ENCODE peak calls at places on chromosome 5, in nine cellular contexts. D is adipocyte; K is HS-5; U is stimulated activated CD8-positive, alpha-beta memory T cell treated with anti-CD3 and anti-CD28 coated beads, Interleukin-2, amount 100 ng/mL, for 1 hour; H is LoVo; N is activated CD8-positive, alpha-beta memory T cell treated with anti-CD3 and anti-CD28 coated beads, Interleukin-2, amount 50 U/mL, for 48 hours; Y is NCI-H187 treated with DMSO at 0.1 percent for 48 hours; J is T-helper 2 cell; C is C1 segment of cervical spinal cord. B is an unnamed sample.

GRCh38 chr5:158431369-158432029 is 572.6 kb upstream of the CLINT1 start:
- DNase-seq in K (no peak), D (peak; percentile 78), U (no peak), Y (no peak), C (no peak), N (no peak), H (no peak), J (no peak), B (no peak)

GRCh38 chr5:152514827-152515397 is 109.8 kb upstream of the NMUR2 start:
- DNase-seq in J (no peak), Y (no peak), N (no peak), D (peak; percentile 63), H (peak; percentile 22), K (no peak), C (no peak), U (no peak), B (no peak)

GRCh38 chr5:11289208-11289607 is 528.2 kb upstream of the DAP start:
- DNase-seq in N (no peak), H (no peak), D (no peak), J (no peak), Y (no peak), C (no peak), U (no peak), K (no peak), B (no peak)

GRCh38 chr5:161546463-161547301 is at the start of gene GABRB2:
- DNase-seq in H (peak; percentile 70), N (no peak), J (no peak), K (no peak), C (peak; percentile 53), Y (no peak), D (peak; percentile 64), U (no peak), B (no peak)

GRCh38 chr5:16538001-16538400 is 72.4 kb upstream of the ZNF622 start:
- DNase-seq in J (no peak), Y (no peak), D (no peak), N (no peak), U (no peak), C (no peak), K (no peak), H (no peak), B (no peak)

GRCh38 chr5:42951169-42951846 is 88.8 kb downstream of the ANXA2R start:
- DNase-seq in J (peak; percentile 88), D (peak; percentile 17), K (no peak), Y (peak; percentile 81), N (peak; percentile 87), U (peak; percentile 39), H (no peak), C (peak; percentile 38), B (peak; percentile 66)

GRCh38 chr5:172686539-172687390 is 45.7 kb downstream of the NEURL1B start:
- DNase-seq in C (no peak), U (no peak), Y (no peak), K (no peak), J (no peak), N (no peak), H (no peak), D (no peak), B (no peak)

GRCh38 chr5:168611163-168611562 is 32.0 kb upstream of the PANK3 start:
- DNase-seq in U (no peak), N (no peak), J (no peak), H (no peak), Y (no peak), D (peak; percentile 59), C (no peak), K (no peak), B (no peak)

GRCh38 chr5:28523887-28524637 is 1485.7 kb upstream of the CDH9 start:
- DNase-seq in K (peak; percentile 97), U (no peak), C (no peak), H (no peak), N (no peak), D (peak; percentile 97), Y (no peak), J (no peak), B (no peak)

GRCh38 chr5:371811-372555 is 50.5 kb downstream of the AHRR start:
- DNase-seq in K (no peak), U (no peak), H (no peak), N (peak; percentile 64), C (no peak), Y (no peak), J (no peak), D (no peak), B (no peak)

GRCh38 chr5:125041798-125042197 is 295.4 kb upstream of the ZNF608 start:
- DNase-seq in H (no peak), J (no peak), N (no peak), K (no peak), U (no peak), D (no peak), C (no peak), Y (no peak), B (no peak)

GRCh38 chr5:35199886-35200285 is 30.4 kb downstream of the PRLR start:
- DNase-seq in K (no peak), U (no peak), D (no peak), N (no peak), Y (no peak), H (no peak), J (no peak), C (no peak), B (no peak)

GRCh38 chr5:87649455-87649854 is 236.7 kb upstream of the CCNH start:
- DNase-seq in H (no peak), J (no peak), N (no peak), K (no peak), D (no peak), U (no peak), C (no peak), Y (no peak), B (no peak)

GRCh38 chr5:131382407-131383395 is 118.8 kb downstream of the CDC42SE2 start:
- DNase-seq in H (peak; percentile 73), J (peak; percentile 72), K (no peak), D (no peak), U (no peak), C (no peak), Y (peak; percentile 71), N (no peak), B (peak; percentile 24)

GRCh38 chr5:163861670-163862069 is 356.3 kb downstream of the MAT2B start:
- DNase-seq in J (no peak), Y (no peak), U (no peak), D (no peak), N (no peak), H (no peak), K (peak; percentile 19), C (no peak), B (no peak)

GRCh38 chr5:143182901-143183820 is 220.3 kb downstream of the NR3C1 start:
- DNase-seq in H (no peak), U (no peak), N (peak; percentile 76), J (peak; percentile 4), K (no peak), C (no peak), Y (no peak), D (no peak), B (peak; percentile 16)

GRCh38 chr5:163687421-163687820 is 182.0 kb downstream of the MAT2B start:
- DNase-seq in K (no peak), C (no peak), H (no peak), Y (no peak), U (no peak), D (no peak), J (no peak), N (no peak), B (no peak)

GRCh38 chr5:159022178-159022556 is 77.5 kb downstream of the EBF1 start:
- DNase-seq in K (no peak), H (no peak), N (no peak), U (no peak), C (no peak), Y (no peak), D (no peak), J (no peak), B (no peak)

GRCh38 chr5:141476132-141476909 is 555 bp downstream of the PCDHGC3 start:
- DNase-seq in H (no peak), K (peak; percentile 53), N (no peak), Y (no peak), C (no peak), U (no peak), J (no peak), D (peak; percentile 90), B (no peak)

GRCh38 chr5:163503106-163504090 is 2.0 kb upstream of the MAT2B start:
- DNase-seq in D (peak; percentile 87), U (peak; percentile 9), N (peak; percentile 65), H (peak; percentile 80), J (peak; percentile 34), K (peak; percentile 56), C (peak; percentile 21), Y (no peak), B (no peak)

GRCh38 chr5:43616535-43616934 is 13.6 kb downstream of the NNT start:
- DNase-seq in C (no peak), H (no peak), N (no peak), K (no peak), J (no peak), Y (no peak), U (no peak), D (peak; percentile 74), B (no peak)

GRCh38 chr5:376951-377325 is 55.4 kb downstream of the AHRR start:
- DNase-seq in J (no peak), U (no peak), N (no peak), H (no peak), C (no peak), Y (no peak), D (no peak), K (no peak), B (no peak)

GRCh38 chr5:32225445-32225844 is 51.3 kb upstream of the GOLPH3 start:
- DNase-seq in U (no peak), J (no peak), D (peak; percentile 70), C (no peak), N (no peak), K (no peak), H (no peak), Y (no peak), B (no peak)

GRCh38 chr5:62720036-62720441 is 141.4 kb downstream of the LRRC70 start:
- DNase-seq in Y (peak; percentile 33), K (no peak), N (no peak), H (no peak), U (no peak), D (peak; percentile 32), C (no peak), J (no peak), B (no peak)

GRCh38 chr5:76331139-76331538 is 71.9 kb upstream of the IQGAP2 start:
- DNase-seq in N (no peak), K (no peak), C (no peak), U (no peak), Y (no peak), J (peak; percentile 5), H (no peak), D (no peak), B (no peak)

GRCh38 chr5:91225848-91226686 is 157.1 kb downstream of the ARRDC3 start:
- DNase-seq in K (no peak), H (peak; percentile 64), Y (no peak), C (no peak), J (peak; percentile 27), U (peak; percentile 14), D (no peak), N (peak; percentile 66), B (peak; percentile 44)